ENCODE peak calls at places on chromosomes 2 and 18, in ten cellular contexts. U, W, H, K, S, R, X, I, Z and J are unnamed samples.

GRCh38 chr2:190467575-190468083 is 59.5 kb downstream of the MFSD6 start:
- DNase-seq in U (no peak), W (no peak), H (no peak), K (no peak), S (no peak), R (no peak), X (peak; percentile 65), I (no peak), Z (peak; percentile 61), J (no peak)

GRCh38 chr18:9547767-9548166 is 66.6 kb downstream of the PPP4R1 start:
- DNase-seq in U (no peak), W (no peak), H (no peak), K (no peak), S (no peak), R (no peak), X (peak; percentile 10), I (no peak), Z (no peak), J (no peak)

GRCh38 chr2:84942166-84942565 is 28.8 kb upstream of the KCMF1 start:
- DNase-seq in U (no peak), W (no peak), H (no peak), K (no peak), S (no peak), R (no peak), X (no peak), I (no peak), Z (no peak), J (no peak)

GRCh38 chr2:168050377-168050776 is 197.0 kb downstream of the STK39 start:
- DNase-seq in U (no peak), W (no peak), H (no peak), K (no peak), S (no peak), R (no peak), X (no peak), I (no peak), Z (no peak), J (no peak)

GRCh38 chr2:7452110-7452851 is 535.1 kb downstream of the RNF144A start:
- DNase-seq in U (no peak), W (no peak), H (no peak), K (no peak), S (no peak), R (no peak), X (no peak), I (no peak), Z (no peak), J (no peak)

GRCh38 chr2:239267411-239267941 is 133.3 kb downstream of the HDAC4 start:
- DNase-seq in U (peak; percentile 64), W (peak; percentile 57), H (peak; percentile 86), K (peak; percentile 39), S (peak; percentile 84), R (peak; percentile 82), X (peak; percentile 80), I (peak; percentile 89), Z (peak; percentile 88), J (peak; percentile 84)

GRCh38 chr2:232260075-232260474 is 118.5 kb upstream of the ALPP start:
- DNase-seq in U (peak; percentile 81), W (no peak), H (no peak), K (no peak), S (no peak), R (no peak), X (peak; percentile 80), I (no peak), Z (peak; percentile 91), J (no peak)

GRCh38 chr18:27970321-27970720 is 206.6 kb downstream of the CDH2 start:
- DNase-seq in U (no peak), W (no peak), H (no peak), K (no peak), S (no peak), R (no peak), X (no peak), I (no peak), Z (no peak), J (no peak)

GRCh38 chr2:55837073-55837472 is 86.5 kb downstream of the EFEMP1 start:
- DNase-seq in U (no peak), W (no peak), H (no peak), K (no peak), S (no peak), R (no peak), X (no peak), I (no peak), Z (no peak), J (no peak)

GRCh38 chr2:42100696-42101585 is 53.1 kb downstream of the PKDCC start:
- DNase-seq in U (no peak), W (peak; percentile 82), H (peak; percentile 61), K (no peak), S (peak; percentile 49), R (no peak), X (peak; percentile 47), I (peak; percentile 75), Z (peak; percentile 86), J (peak; percentile 87)

GRCh38 chr2:136057023-136057801 is 60.7 kb downstream of the CXCR4 start:
- DNase-seq in U (no peak), W (no peak), H (no peak), K (no peak), S (no peak), R (no peak), X (no peak), I (no peak), Z (no peak), J (no peak)

GRCh38 chr2:233944722-233945121 is 27.5 kb downstream of the TRPM8 start:
- DNase-seq in U (no peak), W (no peak), H (no peak), K (no peak), S (no peak), R (no peak), X (no peak), I (no peak), Z (no peak), J (no peak)

GRCh38 chr2:161371869-161372268 is 44.2 kb upstream of the TBR1 start:
- DNase-seq in U (no peak), W (no peak), H (no peak), K (no peak), S (no peak), R (no peak), X (no peak), I (no peak), Z (no peak), J (no peak)

GRCh38 chr2:237818066-237818473 is 19.5 kb downstream of the RBM44 start:
- DNase-seq in U (peak; percentile 85), W (no peak), H (no peak), K (no peak), S (no peak), R (no peak), X (peak; percentile 65), I (no peak), Z (peak; percentile 10), J (no peak)

GRCh38 chr2:8094571-8094970 is 587.3 kb upstream of the ID2 start:
- DNase-seq in U (no peak), W (no peak), H (no peak), K (peak; percentile 51), S (no peak), R (no peak), X (no peak), I (no peak), Z (peak; percentile 4), J (no peak)

GRCh38 chr2:152115952-152116351 is 17.1 kb upstream of the CACNB4 start:
- DNase-seq in U (no peak), W (no peak), H (no peak), K (no peak), S (no peak), R (no peak), X (no peak), I (no peak), Z (no peak), J (no peak)
- TF ChIP-seq CTCF in U (peak; percentile 33), W (no peak), H (no peak), K (no peak), S (no peak), R (no peak), X (no peak), I (no peak), Z (no peak), J (no peak)

GRCh38 chr2:140586379-140586778 is 1544.4 kb downstream of the LRP1B start:
- DNase-seq in U (peak; percentile 27), W (no peak), H (peak; percentile 22), K (no peak), S (no peak), R (no peak), X (peak; percentile 8), I (peak; percentile 8), Z (no peak), J (no peak)
- TF ChIP-seq CTCF in U (peak; percentile 80), W (no peak), H (peak; percentile 67), K (no peak), S (no peak), R (no peak), X (peak; percentile 47), I (peak; percentile 23), Z (peak; percentile 52), J (no peak)

GRCh38 chr2:216562689-216563435 is 64.2 kb downstream of the RPL37A start:
- DNase-seq in U (no peak), W (no peak), H (no peak), K (no peak), S (no peak), R (no peak), X (no peak), I (no peak), Z (no peak), J (no peak)

GRCh38 chr2:216563646-216564045 is 65.0 kb downstream of the RPL37A start:
- DNase-seq in U (no peak), W (no peak), H (no peak), K (no peak), S (no peak), R (no peak), X (no peak), I (no peak), Z (peak; percentile 31), J (no peak)

GRCh38 chr2:216569765-216570164 is 63.5 kb upstream of the IGFBP2 start:
- DNase-seq in U (no peak), W (no peak), H (no peak), K (no peak), S (no peak), R (no peak), X (no peak), I (no peak), Z (no peak), J (no peak)

GRCh38 chr2:216568563-216568962 is 64.7 kb upstream of the IGFBP2 start:
- DNase-seq in U (no peak), W (no peak), H (no peak), K (no peak), S (no peak), R (no peak), X (no peak), I (no peak), Z (no peak), J (no peak)

GRCh38 chr2:216565946-216566345 is 67.3 kb upstream of the IGFBP2 start:
- DNase-seq in U (no peak), W (no peak), H (no peak), K (no peak), S (no peak), R (no peak), X (no peak), I (no peak), Z (no peak), J (no peak)
- TF ChIP-seq CTCF in U (no peak), W (no peak), H (no peak), K (no peak), S (no peak), R (no peak), X (no peak), I (no peak), Z (no peak), J (no peak)

DNA sequence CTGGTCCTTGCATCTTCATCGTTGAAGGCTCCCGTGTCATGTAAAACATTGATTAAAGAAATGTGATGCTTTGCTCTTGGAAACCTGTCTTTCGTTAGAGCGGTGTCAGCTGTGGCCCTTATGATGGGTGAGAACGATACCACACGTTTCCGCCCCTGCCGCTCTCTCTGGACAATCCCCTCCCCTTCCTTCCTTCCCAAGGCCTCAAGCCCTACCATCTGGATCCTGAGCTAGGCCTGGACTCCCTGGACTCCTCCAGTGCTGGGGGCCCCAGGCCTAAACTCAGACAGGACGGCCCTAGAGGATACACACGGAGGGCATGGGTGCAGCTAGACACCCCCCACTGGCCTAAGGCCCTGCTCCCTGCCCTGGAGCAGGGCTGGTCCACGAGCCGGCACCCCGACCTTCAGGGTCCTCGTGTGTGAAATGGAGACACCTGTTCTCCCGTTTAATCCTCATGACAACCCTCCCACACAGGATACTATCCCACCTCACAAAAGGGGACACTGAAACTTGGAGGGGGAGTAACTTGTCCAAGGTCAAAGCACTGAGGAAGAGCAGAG is 13.2 kb downstream of the BIN1 start:
- DNase-seq in U (no peak), W (no peak), H (no peak), K (no peak), S (no peak), R (no peak), X (no peak), I (no peak), Z (no peak), J (no peak)
- TF ChIP-seq CTCF in U (no peak), W (no peak), H (no peak), K (no peak), S (no peak), R (no peak), X (no peak), I (no peak), Z (no peak), J (no peak)